ENCODE peak calls at places on chromosomes 4 and X, in four cellular contexts. G is ovary, V is OCI-LY7, E is HCT116. J is an unnamed sample.

GRCh38 chr4:157246959-157247358 is 26.4 kb downstream of the GRIA2 start:
- DNase-seq in V (no peak), G (no peak), E (no peak), J (no peak)

GRCh38 chr4:72857787-72858186 is 211.7 kb downstream of the COX18 start:
- DNase-seq in G (no peak), E (no peak), V (no peak), J (no peak)

GRCh38 chr4:118999919-119000318 is 111.3 kb downstream of the SYNPO2 start:
- DNase-seq in V (no peak), G (no peak), E (no peak), J (no peak)

GRCh38 chrX:30620980-30621716 is 32.1 kb upstream of the GK start:
- DNase-seq in G (no peak), V (no peak), E (no peak), J (no peak)

GRCh38 chrX:40855411-40855810 is 120.1 kb upstream of the MED14 start:
- DNase-seq in E (no peak), V (no peak), G (no peak), J (no peak)

GRCh38 chr4:76614589-76614988 is 179.6 kb downstream of the SHROOM3 start:
- DNase-seq in G (no peak), V (no peak), E (no peak), J (no peak)

GRCh38 chr4:105895609-105896460 is 564 bp downstream of the NPNT start:
- DNase-seq in E (no peak), G (no peak), V (no peak), J (no peak)

GRCh38 chr4:150212927-150213326 is 134.7 kb downstream of the DCLK2 start:
- DNase-seq in G (no peak), E (no peak), V (peak; percentile 6), J (no peak)

GRCh38 chr4:13524504-13525243 is 19.6 kb downstream of the NKX3-2 start:
- DNase-seq in E (no peak), V (no peak), G (no peak), J (no peak)

GRCh38 chrX:114976321-114976720 is 41.1 kb downstream of the IL13RA2 start:
- DNase-seq in V (no peak), G (no peak), E (no peak), J (no peak)

GRCh38 chr4:110904435-110905050 is 281.7 kb upstream of the PITX2 start:
- DNase-seq in G (no peak), V (no peak), E (peak; percentile 0), J (no peak)

GRCh38 chr4:142265536-142265935 is 580.6 kb downstream of the INPP4B start:
- DNase-seq in E (peak; percentile 21), V (no peak), G (no peak), J (no peak)

GRCh38 chr4:129231907-129232626 is 136.1 kb downstream of the C4orf33 start:
- DNase-seq in G (no peak), V (no peak), E (no peak), J (no peak)

GRCh38 chrX:105483011-105483410 is 262.5 kb upstream of the TEX13A start:
- DNase-seq in G (no peak), E (no peak), V (no peak), J (no peak)

GRCh38 chr4:53510981-53511380 is 80.3 kb downstream of the LNX1 start:
- DNase-seq in V (no peak), E (no peak), G (no peak), J (no peak)

GRCh38 chr4:80446664-80447063 is 111.1 kb downstream of the CFAP299 start:
- DNase-seq in G (no peak), V (no peak), E (no peak), J (no peak)

GRCh38 chrX:153307546-153308175 is 13.9 kb downstream of the PNMA6F start:
- DNase-seq in G (no peak), V (no peak), E (no peak), J (no peak)

GRCh38 chrX:52865328-52865980 is 2.4 kb downstream of the XAGE3 start:
- DNase-seq in V (no peak), E (no peak), G (no peak), J (no peak)

GRCh38 chr4:169383724-169384123 is 113.0 kb upstream of the SH3RF1 start:
- DNase-seq in G (no peak), V (no peak), E (no peak), J (no peak)

GRCh38 chr4:169604131-169604900 is 8.1 kb downstream of the NEK1 start:
- DNase-seq in G (no peak), V (no peak), E (no peak), J (no peak)

GRCh38 chr4:113760852-113761681 is 471 bp downstream of the CAMK2D start:
- DNase-seq in G (peak; percentile 86), V (peak; percentile 65), E (no peak), J (peak; percentile 43)

GRCh38 chrX:135951291-135951690 is 22.5 kb downstream of the MMGT1 start:
- DNase-seq in V (no peak), E (no peak), G (no peak), J (no peak)

GRCh38 chrX:68723491-68724155 is 76.2 kb downstream of the STARD8 start:
- DNase-seq in E (no peak), G (no peak), V (no peak), J (no peak)

GRCh38 chrX:14032383-14032782 is 2.7 kb upstream of the GEMIN8 start:
- DNase-seq in V (peak; percentile 63), E (no peak), G (peak; percentile 64), J (peak; percentile 9)

GRCh38 chr4:81648576-81649272 is 177.0 kb upstream of the RASGEF1B start:
- DNase-seq in V (peak; percentile 88), E (no peak), G (no peak), J (no peak)

GRCh38 chr4:123597586-123597985 is 201.0 kb downstream of the SPRY1 start:
- DNase-seq in G (no peak), E (no peak), V (no peak), J (no peak)

DNA sequence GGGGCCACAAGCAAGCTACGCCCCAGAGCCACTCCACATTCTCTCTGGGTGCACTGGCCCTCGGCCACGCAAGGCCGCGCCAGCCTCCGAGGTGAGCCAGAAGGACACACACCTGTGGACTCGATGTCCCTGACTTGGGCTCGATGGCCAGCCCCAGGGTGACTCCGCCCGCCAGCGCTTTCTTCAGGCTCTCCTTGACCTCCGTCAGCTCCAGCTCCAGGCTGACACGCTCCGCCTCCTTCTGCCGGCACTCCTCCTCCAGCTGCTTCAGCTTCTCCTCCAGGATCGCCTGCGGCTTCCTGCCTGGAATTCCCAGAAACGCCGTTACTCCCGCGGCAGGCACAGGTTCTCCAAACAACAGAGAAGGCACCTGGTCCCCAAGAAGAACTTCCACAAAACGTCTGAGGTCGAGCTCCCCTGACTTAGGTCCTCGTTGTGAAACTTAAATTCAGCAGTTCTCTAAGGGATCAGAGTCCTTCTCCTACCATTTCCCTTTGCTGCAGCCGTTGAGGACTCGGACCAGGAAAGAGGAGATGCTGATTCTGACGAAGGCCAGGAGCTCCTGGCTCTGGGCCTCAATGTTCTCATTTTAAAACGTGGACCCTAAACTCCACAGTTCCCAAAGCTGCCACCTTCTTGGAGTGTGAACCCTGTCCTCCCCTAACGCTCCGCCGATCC is 166.8 kb downstream of the AFAP1 start:
- DNase-seq in V (no peak), G (peak; percentile 80), E (no peak), J (no peak)
- H3K27ac ChIP-seq in V (no peak overlapping the region), G (no peak overlapping the region), E (no peak overlapping the region), J (no peak overlapping the region)

GRCh38 chr4:121168446-121168845 is 4.3 kb upstream of the TNIP3 start:
- DNase-seq in E (no peak), G (no peak), V (no peak), J (no peak)

GRCh38 chr4:121165206-121165605 is 1.1 kb upstream of the TNIP3 start:
- DNase-seq in V (no peak), E (no peak), G (no peak), J (no peak)

GRCh38 chr4:121164291-121164690 is at the start of gene TNIP3:
- DNase-seq in G (no peak), E (no peak), V (no peak), J (no peak)

GRCh38 chr4:121168865-121169281 is 4.8 kb upstream of the TNIP3 start:
- DNase-seq in E (no peak), G (no peak), V (no peak), J (no peak)
- H3K4me1 ChIP-seq in E (no peaks in the 10 kb centered on the region), G (no peaks in the 10 kb centered on the region), V (no peaks in the 10 kb centered on the region), J (peaks cover 13% of the 10 kb centered on the region)

GRCh38 chr4:77854431-77855111 is 8.1 kb upstream of the MRPL1 start:
- DNase-seq in V (no peak), G (no peak), E (no peak), J (no peak)
- H3K27ac ChIP-seq in V (no peak overlapping the region), G (no peak overlapping the region), E (no peak overlapping the region), J (peak overlapping the region; percentile 85)

DNA sequence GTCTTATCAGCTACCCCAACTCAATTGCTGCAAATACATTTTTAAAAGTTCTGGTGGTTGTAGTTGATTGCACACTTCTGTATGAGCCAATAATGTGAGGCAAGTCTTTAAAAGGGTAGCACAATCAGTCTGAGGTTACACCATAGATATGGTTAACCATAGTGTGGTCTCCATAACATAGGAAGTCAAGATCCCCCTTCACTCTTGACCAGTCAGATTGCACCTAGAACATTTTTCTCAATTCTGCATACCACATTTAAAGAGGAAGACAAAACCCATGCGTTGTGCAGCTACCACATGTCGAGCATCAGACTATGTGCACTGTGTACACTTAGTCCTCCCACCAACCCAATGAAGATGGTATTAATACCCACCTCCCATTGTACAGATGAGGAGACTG is 26.5 kb upstream of the CYBB start:
- DNase-seq in E (no peak), V (no peak), G (no peak), J (no peak)
- H3K4me1 ChIP-seq in E (no peaks in the 10 kb centered on the region), V (peaks cover 57% of the 10 kb centered on the region), G (no peaks in the 10 kb centered on the region), J (peaks cover 23% of the 10 kb centered on the region)

DNA sequence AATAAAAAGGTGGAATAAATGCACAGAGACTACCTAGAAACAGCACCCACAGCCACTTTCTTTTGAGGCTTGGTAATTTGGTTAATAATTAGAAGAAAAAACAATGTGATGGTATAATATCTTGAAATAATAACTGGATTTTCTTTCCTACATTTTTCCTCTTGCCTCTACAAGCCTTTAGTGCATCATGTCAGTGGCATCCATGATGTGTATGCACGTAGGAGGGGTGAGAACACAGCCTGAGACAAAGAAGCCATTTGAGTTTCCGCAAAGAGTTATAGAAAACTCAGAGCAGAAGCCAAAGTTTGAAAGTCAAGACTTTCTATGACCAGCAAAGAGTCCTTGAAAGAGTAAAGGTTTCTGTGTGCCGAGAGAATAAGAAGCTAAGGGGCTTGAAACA is 461.3 kb downstream of the BCOR start:
- DNase-seq in G (no peak), E (no peak), V (no peak), J (no peak)
- H3K27ac ChIP-seq in G (no peak overlapping the region), E (no peak overlapping the region), V (no peak overlapping the region), J (no peak overlapping the region)

GRCh38 chrX:154486052-154486395 is 391 bp downstream of the UBL4A start:
- DNase-seq in G (peak; percentile 79), E (no peak), V (peak; percentile 47), J (peak; percentile 28)
- H3K4me1 ChIP-seq in G (no peaks in the 10 kb centered on the region), E (peaks cover 32% of the 10 kb centered on the region), V (peaks cover 54% of the 10 kb centered on the region), J (peaks cover 10% of the 10 kb centered on the region)

GRCh38 chrX:154367474-154368308 is 6.7 kb downstream of the FLNA start:
- DNase-seq in V (no peak), E (no peak), G (no peak), J (no peak)
- H3K27ac ChIP-seq in V (no peak overlapping the region), E (peak overlapping the region; percentile 82), G (peak overlapping the region; percentile 87), J (peak overlapping the region; percentile 97)

GRCh38 chr4:2804449-2804972 is 11.6 kb downstream of the SH3BP2 start:
- DNase-seq in V (no peak), G (peak; percentile 17), E (no peak), J (no peak)

GRCh38 chr4:2806392-2807355 is 13.8 kb downstream of the SH3BP2 start:
- DNase-seq in G (peak; percentile 83), V (no peak), E (no peak), J (no peak)

GRCh38 chr4:2803624-2804448 is 11.0 kb downstream of the SH3BP2 start:
- DNase-seq in E (peak; percentile 40), G (peak; percentile 24), V (no peak), J (no peak)

GRCh38 chr4:2805712-2806391 is 13.0 kb downstream of the SH3BP2 start:
- DNase-seq in V (no peak), G (peak; percentile 48), E (no peak), J (no peak)

GRCh38 chr4:2804973-2805501 is 12.2 kb downstream of the SH3BP2 start:
- DNase-seq in G (peak; percentile 23), V (no peak), E (no peak), J (no peak)
- H3K4me1 ChIP-seq in G (peaks cover 27% of the 10 kb centered on the region), V (peaks cover 16% of the 10 kb centered on the region), E (peaks cover 51% of the 10 kb centered on the region), J (peaks cover 17% of the 10 kb centered on the region)

J was measured in effector memory CD4-positive, alpha-beta T cell.